ENCODE peak calls at places on chromosomes 2 and 18, in ten cellular contexts. A is endothelial cell, E is fibroblast of lung, B is AG04450, V is WTC11, N is epithelial cell of esophagus, H is nephron progenitor cell, F is foreskin fibroblast, S is dorsolateral prefrontal cortex, Q is upper lobe of right lung. M is an unnamed sample.

GRCh38 chr18:67217551-67218166 is 298.9 kb downstream of the DSEL start:
- DNase-seq in E (peak), B (peak), A (peak), N (peak), Q (no peak), V (peak), H (peak), S (peak), F (peak), M (no peak)

GRCh38 chr18:56576826-56577573 is 61.4 kb downstream of the TXNL1 start:
- DNase-seq in S (peak), B (no peak), F (no peak), N (no peak), V (no peak), H (no peak), E (peak), Q (no peak), A (no peak), M (peak)

GRCh38 chr2:38487852-38488251 is 110.8 kb upstream of the ATL2 start:
- DNase-seq in H (no peak), S (no peak), Q (no peak), A (no peak), B (no peak), N (no peak), E (no peak), V (no peak), F (no peak), M (no peak)

GRCh38 chr2:189024861-189025618 is 50.9 kb downstream of the COL3A1 start:
- DNase-seq in S (no peak), F (no peak), A (no peak), H (no peak), N (peak), E (peak), B (no peak), V (peak), Q (no peak), M (no peak)

GRCh38 chr2:229206548-229206947 is 64.5 kb downstream of the PID1 start:
- DNase-seq in Q (no peak), N (no peak), B (no peak), H (no peak), F (no peak), V (no peak), S (no peak), E (no peak), A (no peak), M (no peak)

GRCh38 chr2:37459095-37459981 is 114.9 kb downstream of the QPCT start:
- DNase-seq in A (no peak), V (no peak), Q (no peak), B (peak), H (no peak), F (peak), S (no peak), N (peak), E (peak), M (no peak)

GRCh38 chr2:168189835-168190426 is 57.5 kb downstream of the STK39 start:
- DNase-seq in Q (no peak), E (peak), H (no peak), S (no peak), V (no peak), A (no peak), F (peak), N (peak), B (peak), M (no peak)

GRCh38 chr2:68441179-68441993 is 25.7 kb downstream of the FBXO48 start:
- DNase-seq in Q (peak), A (peak), V (peak), B (peak), S (peak), N (peak), F (peak), E (peak), H (peak), M (peak)

GRCh38 chr18:63213331-63213900 is 106.2 kb downstream of the BCL2 start:
- DNase-seq in V (no peak), N (no peak), F (peak), B (no peak), A (no peak), S (no peak), E (no peak), H (no peak), Q (no peak), M (no peak)

GRCh38 chr2:164134368-164134767 is 398.6 kb upstream of the FIGN start:
- DNase-seq in B (no peak), N (no peak), A (no peak), F (no peak), Q (no peak), H (no peak), V (no peak), E (peak), S (no peak), M (no peak)

GRCh38 chr2:159118115-159118858 is 149.8 kb downstream of the TANC1 start:
- DNase-seq in E (peak), N (peak), H (peak), Q (peak), S (peak), V (peak), A (peak), B (peak), F (peak), M (no peak)

GRCh38 chr2:220077488-220077887 is 450.1 kb downstream of the SLC4A3 start:
- DNase-seq in V (no peak), Q (no peak), A (no peak), F (peak), N (peak), E (peak), B (no peak), S (no peak), H (no peak), M (no peak)

GRCh38 chr18:10787293-10787901 is 261.6 kb downstream of the NAPG start:
- DNase-seq in N (peak), Q (peak), S (peak), A (peak), E (peak), B (peak), V (peak), F (peak), H (peak), M (no peak)

GRCh38 chr18:62812242-62812641 is 96.9 kb downstream of the PHLPP1 start:
- DNase-seq in A (no peak), Q (no peak), S (no peak), H (no peak), N (peak), B (no peak), V (no peak), F (no peak), E (peak), M (no peak)

GRCh38 chr2:20422679-20423271 is 24.1 kb upstream of the RHOB start:
- DNase-seq in B (no peak), S (no peak), A (no peak), Q (no peak), F (peak), V (peak), E (no peak), H (no peak), N (peak), M (no peak)

GRCh38 chr2:63051795-63052333 is 1.2 kb downstream of the OTX1 start:
- DNase-seq in A (peak), V (peak), S (no peak), B (no peak), N (no peak), F (no peak), H (peak), E (no peak), Q (no peak), M (no peak)
- TF ChIP-seq CTCF in A (no peak), V (no peak), S (no peak), B (no peak), N (no peak), F (no peak), H (no peak), E (no peak), Q (no peak), M (no peak)

GRCh38 chr2:187549951-187550555 is 4.2 kb downstream of the TFPI start:
- DNase-seq in B (no peak), V (no peak), E (no peak), Q (no peak), N (no peak), H (no peak), S (no peak), A (no peak), F (no peak), M (no peak)
- TF ChIP-seq CTCF in B (no peak), V (no peak), E (no peak), Q (no peak), N (no peak), H (no peak), S (no peak), A (no peak), F (no peak), M (no peak)

GRCh38 chr2:76044701-76045100 is 334.0 kb upstream of the GCFC2 start:
- DNase-seq in H (no peak), A (no peak), F (no peak), Q (no peak), N (no peak), V (no peak), E (no peak), B (no peak), S (no peak), M (no peak)

GRCh38 chr2:76050196-76050595 is 339.5 kb upstream of the GCFC2 start:
- DNase-seq in E (no peak), B (no peak), S (no peak), H (no peak), A (no peak), V (no peak), Q (no peak), F (no peak), N (peak), M (no peak)
- TF ChIP-seq CTCF in E (no peak), B (no peak), S (no peak), H (no peak), A (no peak), V (no peak), Q (no peak), F (no peak), N (no peak), M (peak)

GRCh38 chr2:128469203-128469602 is 150.5 kb upstream of the HS6ST1 start:
- DNase-seq in N (no peak), S (no peak), A (no peak), Q (no peak), E (no peak), B (no peak), V (no peak), F (no peak), H (no peak), M (no peak)
- TF ChIP-seq CTCF in N (peak), S (no peak), A (peak), Q (peak), E (peak), B (peak), V (peak), F (peak), H (peak), M (peak)

GRCh38 chr2:233350708-233351107 is 3.6 kb upstream of the DGKD start:
- DNase-seq in F (peak), Q (peak), S (no peak), N (peak), B (peak), H (no peak), A (no peak), V (no peak), E (peak), M (no peak)
- TF ChIP-seq CTCF in F (no peak), Q (no peak), S (no peak), N (peak), B (peak), H (no peak), A (no peak), V (no peak), E (no peak), M (no peak)